ENCODE peak calls at places on chromosomes 6 and 20, in eight cellular contexts. F, N, W, J, P, D, G and K are unnamed samples.

GRCh38 chr6:939526-940252 is 246.8 kb upstream of the EXOC2 start:
- DNase-seq in F (no peak), N (no peak), W (no peak), J (no peak), P (no peak), D (no peak), G (no peak), K (no peak)

GRCh38 chr6:108321253-108321740 is 26.4 kb downstream of the AFG1L start:
- DNase-seq in F (no peak), N (no peak), W (peak), J (no peak), P (no peak), D (no peak), G (no peak), K (no peak)

GRCh38 chr6:149164199-149164745 is 153.2 kb upstream of the TAB2 start:
- DNase-seq in F (no peak), N (peak), W (no peak), J (no peak), P (no peak), D (no peak), G (no peak), K (no peak)

GRCh38 chr6:135075018-135075417 is 20.4 kb upstream of the HBS1L start:
- DNase-seq in F (no peak), N (no peak), W (no peak), J (no peak), P (no peak), D (no peak), G (no peak), K (no peak)

GRCh38 chr6:45599053-45599452 is 221.3 kb upstream of the SUPT3H start:
- DNase-seq in F (no peak), N (no peak), W (peak), J (no peak), P (no peak), D (no peak), G (no peak), K (no peak)

GRCh38 chr6:105985098-105985815 is 100.9 kb upstream of the PRDM1 start:
- DNase-seq in F (no peak), N (no peak), W (no peak), J (no peak), P (no peak), D (no peak), G (no peak), K (no peak)

GRCh38 chr6:114404339-114404955 is 61.6 kb upstream of the HS3ST5 start:
- DNase-seq in F (no peak), N (no peak), W (no peak), J (no peak), P (no peak), D (no peak), G (no peak), K (no peak)

GRCh38 chr6:160428818-160429744 is 80.9 kb downstream of the SLC22A3 start:
- DNase-seq in F (no peak), N (no peak), W (peak), J (no peak), P (no peak), D (no peak), G (no peak), K (no peak)

GRCh38 chr6:54194067-54194466 is 82.8 kb downstream of the MLIP start:
- DNase-seq in F (peak), N (peak), W (peak), J (no peak), P (no peak), D (peak), G (peak), K (peak)

GRCh38 chr20:45433316-45433715 is 17.4 kb downstream of the PIGT start:
- DNase-seq in F (peak), N (peak), W (peak), J (no peak), P (no peak), D (peak), G (peak), K (no peak)

DNA sequence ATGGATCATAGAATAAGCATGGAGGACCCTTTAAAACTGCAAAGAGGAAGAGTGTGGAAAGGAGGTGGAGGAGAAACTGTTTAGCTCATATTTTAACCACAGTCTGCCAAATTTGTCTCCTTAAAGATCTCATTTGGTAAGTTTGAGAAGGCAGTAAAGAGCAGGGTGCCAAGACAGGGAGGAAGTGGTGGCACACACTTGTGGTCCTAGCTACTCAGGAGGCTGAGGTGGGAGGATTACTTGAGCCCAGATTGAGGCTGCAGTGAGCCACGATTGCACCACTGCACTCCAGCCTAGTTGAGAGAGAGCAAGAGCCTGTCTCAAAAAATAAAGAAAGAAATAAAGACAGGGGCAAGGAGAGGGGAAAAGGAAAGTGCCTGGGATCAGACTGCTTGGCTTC is 16.8 kb upstream of the DCBLD1 start:
- DNase-seq in F (no peak), N (no peak), W (no peak), J (no peak), P (no peak), D (no peak), G (no peak), K (no peak)
- TF ChIP-seq CTCF in F (no peak), N (no peak), W (no peak), J (no peak), P (no peak), D (no peak), G (no peak), K (no peak)

GRCh38 chr20:32581839-32582658 is 3.1 kb downstream of the NOL4L start:
- DNase-seq in F (no peak), N (no peak), W (no peak), J (no peak), P (no peak), D (no peak), G (no peak), K (no peak)

GRCh38 chr20:32585519-32586127 is 490 bp upstream of the NOL4L start:
- DNase-seq in F (no peak), N (no peak), W (no peak), J (no peak), P (no peak), D (no peak), G (no peak), K (no peak)

GRCh38 chr20:32582659-32583580 is 2.2 kb downstream of the NOL4L start:
- DNase-seq in F (no peak), N (no peak), W (no peak), J (peak), P (peak), D (no peak), G (no peak), K (no peak)

GRCh38 chr20:32585011-32585518 is at the start of gene NOL4L:
- DNase-seq in F (no peak), N (no peak), W (no peak), J (peak), P (peak), D (no peak), G (no peak), K (no peak)

DNA sequence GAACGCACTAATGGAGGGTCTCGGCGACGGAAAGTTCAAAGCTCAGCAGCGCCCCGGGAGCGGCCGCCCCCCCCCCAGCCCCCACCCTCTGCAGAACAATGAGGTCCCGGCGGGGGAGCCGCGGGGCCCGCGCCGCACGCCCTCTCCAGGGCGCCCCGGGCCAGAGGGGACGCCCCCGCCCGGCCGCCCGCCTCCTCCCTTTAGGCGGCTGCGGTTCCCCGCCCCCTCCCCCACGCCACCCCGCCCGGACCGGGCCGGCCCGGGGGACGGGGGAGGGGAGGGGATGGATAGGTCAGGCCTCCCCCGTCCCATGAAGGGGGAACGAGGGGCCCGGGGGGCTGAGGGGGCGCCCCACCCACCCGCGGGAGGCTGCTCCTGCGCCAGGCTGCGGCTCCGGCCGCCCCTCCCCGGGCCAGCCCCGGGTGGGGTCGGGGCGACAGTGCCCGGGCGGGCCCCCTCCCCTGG is 1.5 kb downstream of the NOL4L start:
- DNase-seq in F (no peak), N (no peak), W (no peak), J (no peak), P (peak), D (no peak), G (no peak), K (no peak)
- H3K4me3 ChIP-seq in F (peak), N (peak), W (peak), J (peak), P (peak), D (peak), G (peak), K (peak)

GRCh38 chr6:118896339-118897136 is 2.6 kb downstream of the ASF1A start:
- DNase-seq in F (no peak), N (peak), W (peak), J (peak), P (peak), D (peak), G (no peak), K (no peak)

GRCh38 chr6:118895241-118895561 is 1.2 kb downstream of the ASF1A start:
- DNase-seq in F (no peak), N (no peak), W (no peak), J (no peak), P (no peak), D (no peak), G (no peak), K (no peak)

GRCh38 chr6:118893095-118893881 is 664 bp upstream of the ASF1A start:
- DNase-seq in F (no peak), N (peak), W (peak), J (no peak), P (peak), D (peak), G (no peak), K (no peak)

GRCh38 chr6:118893882-118894424 is at the start of gene ASF1A:
- DNase-seq in F (peak), N (peak), W (peak), J (peak), P (peak), D (peak), G (peak), K (peak)

GRCh38 chr6:118894425-118895240 is 681 bp downstream of the ASF1A start:
- DNase-seq in F (no peak), N (peak), W (peak), J (peak), P (peak), D (peak), G (no peak), K (no peak)
- TF ChIP-seq CTCF in F (peak), N (no peak), W (no peak), J (no peak), P (no peak), D (peak), G (no peak), K (peak)

GRCh38 chr20:9837634-9838033 is 1.2 kb downstream of the PAK5 start:
- DNase-seq in F (no peak), N (no peak), W (no peak), J (no peak), P (no peak), D (no peak), G (no peak), K (no peak)
- H3K4me3 ChIP-seq in F (no peak), N (no peak), W (no peak), J (peak), P (no peak), D (no peak), G (no peak), K (no peak)

DNA sequence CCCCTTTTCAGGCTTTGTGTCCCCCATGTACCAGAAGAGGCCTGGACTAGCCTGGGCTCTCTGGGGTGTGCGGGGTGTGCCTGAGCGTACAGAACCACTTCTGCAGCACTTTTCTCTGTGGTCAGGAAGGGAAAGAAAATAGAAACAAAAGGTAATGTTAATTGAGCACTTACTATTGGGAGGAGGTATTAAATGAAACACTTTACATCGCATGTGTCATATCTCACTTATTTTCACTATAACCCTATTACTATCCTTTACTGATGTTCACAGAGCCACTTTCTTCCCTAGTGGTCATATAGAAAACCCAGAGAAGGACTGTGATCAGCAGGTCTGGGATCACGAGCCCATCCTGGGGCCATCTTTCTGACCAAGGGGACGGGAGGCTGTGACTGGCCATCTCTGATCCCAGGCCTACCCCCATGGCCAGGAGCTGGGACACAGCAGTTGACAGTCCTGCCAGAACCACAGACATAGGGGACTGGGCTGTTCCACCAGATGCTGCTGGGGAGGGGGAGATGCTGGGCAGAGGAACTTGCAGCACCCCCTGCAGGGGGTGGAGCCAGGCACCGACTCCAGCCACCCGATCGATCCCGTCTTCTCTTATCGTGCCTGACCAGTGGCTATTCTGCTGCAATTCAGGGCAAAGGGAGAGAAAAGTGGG is 107.6 kb downstream of the VEGFA start:
- DNase-seq in F (no peak), N (no peak), W (no peak), J (peak), P (no peak), D (no peak), G (no peak), K (no peak)
- TF ChIP-seq CTCF in F (no peak), N (no peak), W (no peak), J (no peak), P (no peak), D (no peak), G (no peak), K (no peak)

DNA sequence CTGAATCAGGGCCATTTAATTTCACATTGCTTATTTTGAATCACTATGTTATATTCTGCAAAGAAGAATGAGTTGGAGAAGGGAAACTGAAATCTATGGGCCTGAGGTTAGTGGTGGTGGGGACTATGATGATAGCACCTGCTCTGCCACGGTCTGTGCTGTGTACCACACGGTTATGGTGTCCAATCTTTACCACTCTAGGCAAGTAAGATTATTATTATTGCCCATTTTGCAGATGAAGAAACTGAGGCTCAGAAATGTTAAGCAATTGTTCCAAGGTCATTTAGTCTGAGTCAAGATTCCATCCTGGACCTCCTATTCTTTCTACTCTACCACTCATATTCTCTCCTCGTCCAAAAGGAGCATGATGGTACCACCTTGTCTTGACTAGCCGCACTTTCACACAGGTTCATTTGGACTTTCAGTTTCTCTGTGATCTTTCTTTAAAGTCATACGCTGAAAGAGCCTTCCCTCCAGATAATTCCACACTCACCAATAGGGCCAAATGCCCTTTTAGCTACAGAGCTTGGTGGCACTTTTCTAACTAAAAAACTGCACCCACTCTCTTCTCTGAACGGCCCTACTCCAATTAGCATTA is 56.2 kb downstream of the GFOD1 start:
- DNase-seq in F (no peak), N (no peak), W (no peak), J (no peak), P (no peak), D (no peak), G (no peak), K (no peak)
- H3K4me3 ChIP-seq in F (no peak), N (no peak), W (no peak), J (no peak), P (no peak), D (no peak), G (no peak), K (no peak)